ENCODE peak calls at places on chromosomes 16 and 17, in five cellular contexts. R is ovary, H is upper lobe of left lung, V is stomach, I is SK-N-SH. K is an unnamed sample.

GRCh38 chr17:6381052-6381451 is 53.9 kb downstream of the AIPL1 start:
- DNase-seq in R (no peak), H (no peak), V (no peak), I (no peak), K (no peak)

GRCh38 chr17:81340606-81341346 is 45.7 kb upstream of the SLC38A10 start:
- DNase-seq in R (peak; percentile 68), H (no peak), V (no peak), I (peak; percentile 74), K (no peak)

GRCh38 chr16:72999541-73000019 is 48.3 kb downstream of the ZFHX3 start:
- DNase-seq in R (no peak), H (no peak), V (no peak), I (no peak), K (no peak)

GRCh38 chr17:50055055-50055425 is 870 bp upstream of the ITGA3 start:
- DNase-seq in R (no peak), H (peak; percentile 88), V (peak; percentile 87), I (no peak), K (peak; percentile 87)

GRCh38 chr16:80294172-80294571 is 246.6 kb upstream of the DYNLRB2 start:
- DNase-seq in R (no peak), H (no peak), V (no peak), I (no peak), K (no peak)

GRCh38 chr17:1422907-1423306 is 22.9 kb upstream of the YWHAE start:
- DNase-seq in R (no peak), H (peak; percentile 64), V (no peak), I (no peak), K (no peak)

GRCh38 chr16:81319221-81319912 is 4.6 kb downstream of the GAN start:
- DNase-seq in R (no peak), H (no peak), V (no peak), I (no peak), K (no peak)

GRCh38 chr17:29178750-29179231 is 1.4 kb downstream of the MYO18A start:
- DNase-seq in R (no peak), H (peak; percentile 71), V (peak; percentile 68), I (no peak), K (peak; percentile 62)

GRCh38 chr16:78566397-78567073 is 467.1 kb downstream of the WWOX start:
- DNase-seq in R (no peak), H (no peak), V (no peak), I (no peak), K (no peak)

GRCh38 chr17:56979091-56979480 is 1.2 kb downstream of the SCPEP1 start:
- DNase-seq in R (no peak), H (no peak), V (no peak), I (no peak), K (no peak)

GRCh38 chr17:7133424-7133823 is 18.8 kb upstream of the ASGR2 start:
- DNase-seq in R (no peak), H (peak; percentile 53), V (no peak), I (peak; percentile 58), K (peak; percentile 32)

GRCh38 chr16:4465977-4466779 is 8.2 kb downstream of the NMRAL1 start:
- DNase-seq in R (no peak), H (peak; percentile 36), V (peak; percentile 41), I (no peak), K (peak; percentile 25)

GRCh38 chr16:53515259-53515658 is 12.2 kb upstream of the AKTIP start:
- DNase-seq in R (no peak), H (no peak), V (no peak), I (no peak), K (no peak)

DNA sequence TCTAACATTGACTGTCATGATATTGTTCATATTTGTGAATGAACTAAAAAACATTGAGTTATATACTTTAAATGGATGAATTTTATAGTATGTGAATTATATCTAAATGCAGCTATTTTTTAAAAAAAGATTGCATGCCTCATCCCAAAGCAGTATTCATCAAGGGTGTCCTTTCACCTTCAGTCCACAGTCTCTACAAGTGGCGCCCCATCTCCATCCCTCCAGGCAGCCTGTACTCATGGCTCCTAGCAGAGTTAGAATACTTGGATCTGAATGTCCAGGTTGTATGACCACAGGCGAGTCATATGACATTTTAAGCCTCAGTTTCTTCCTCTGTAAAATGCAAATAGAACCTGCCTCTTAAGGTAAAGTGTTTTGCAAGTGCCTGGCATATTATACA is 69.8 kb downstream of the TMEM100 start:
- DNase-seq in R (no peak), H (no peak), V (no peak), I (no peak), K (no peak)
- TF ChIP-seq EP300 in R (no peak), H (no peak), V (no peak), I (no peak), K (no peak)

GRCh38 chr17:68760141-68760475 is 158.9 kb upstream of the FAM20A start:
- DNase-seq in R (no peak), H (no peak), V (no peak), I (no peak), K (no peak)
- TF ChIP-seq CTCF in R (peak; percentile 6), H (no peak), V (no peak), I (no peak), K (no peak)

GRCh38 chr17:30821751-30822723 is 2.5 kb downstream of the CRLF3 start:
- DNase-seq in R (no peak), H (no peak), V (no peak), I (no peak), K (no peak)
- H3K4me3 ChIP-seq in R (no peak overlapping the region), H (peak overlapping the region; percentile 13), V (no peak overlapping the region), I (peak overlapping the region; percentile 23), K (peak overlapping the region; percentile 98)

DNA sequence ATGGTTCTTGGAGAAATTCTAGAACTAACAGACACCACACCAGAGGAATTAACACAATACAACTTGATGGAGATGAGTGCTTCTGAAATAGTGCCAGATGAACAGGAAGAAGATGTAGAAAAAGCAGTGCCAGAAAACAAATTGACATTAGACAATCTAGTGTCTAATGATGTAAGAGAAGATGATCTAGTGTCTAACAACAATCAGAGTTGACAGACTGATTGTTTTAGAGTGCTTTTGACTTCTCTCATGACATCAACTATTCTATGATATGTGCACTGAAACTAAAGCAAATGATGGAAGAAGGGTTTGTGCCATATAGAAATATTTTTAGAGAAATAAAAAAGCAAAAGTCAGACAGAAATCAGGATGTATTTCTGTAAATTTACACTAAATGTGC is 646.1 kb upstream of the KIF2B start:
- DNase-seq in R (no peak), H (no peak), V (no peak), I (no peak), K (no peak)
- TF ChIP-seq EP300 in R (no peak), H (no peak), V (no peak), I (no peak), K (no peak)

GRCh38 chr17:75205037-75205792 is at the start of gene NUP85:
- DNase-seq in R (peak; percentile 95), H (peak; percentile 93), V (peak; percentile 92), I (peak; percentile 100), K (peak; percentile 95)
- TF ChIP-seq CTCF in R (no peak), H (no peak), V (no peak), I (no peak), K (no peak)

GRCh38 chr17:82358467-82359350 is at the start of gene TEX19:
- DNase-seq in R (no peak), H (no peak), V (no peak), I (peak; percentile 72), K (no peak)
- H3K4me3 ChIP-seq in R (no peak within 1 kb of the TSS), H (no peak within 1 kb of the TSS), V (no peak within 1 kb of the TSS), I (no peak within 1 kb of the TSS), K (no peak within 1 kb of the TSS)

DNA sequence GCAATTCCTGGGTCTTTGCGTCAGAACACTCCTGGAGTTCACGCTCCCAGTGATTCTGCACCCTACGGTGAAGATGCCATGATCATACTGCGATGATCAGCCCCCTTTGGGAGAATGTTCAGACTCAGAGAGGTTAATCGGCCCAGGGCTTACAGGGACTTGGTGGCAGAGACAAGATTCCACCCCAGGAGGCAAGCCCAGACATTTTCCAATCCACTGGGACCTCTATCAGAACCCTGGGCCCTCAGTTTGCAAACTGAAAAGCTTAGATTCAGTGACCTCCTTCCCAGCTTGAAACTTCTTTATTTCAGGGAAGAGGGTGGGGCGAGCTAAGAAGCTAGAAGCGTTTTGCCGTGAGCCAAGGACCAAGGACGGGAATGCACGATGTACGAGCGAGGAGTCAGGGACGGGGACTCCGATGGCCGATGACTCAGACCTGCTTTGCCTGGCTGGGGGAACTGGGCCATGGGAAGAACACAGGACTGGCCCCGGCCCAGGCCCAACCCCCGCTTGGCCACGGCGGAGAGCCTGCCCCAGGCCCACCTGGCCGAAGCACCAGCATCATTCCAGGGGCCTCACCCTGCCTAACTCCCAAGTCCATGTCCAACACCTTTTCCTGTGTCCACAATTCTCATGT is 34.7 kb downstream of the SOCS3 start:
- DNase-seq in R (no peak), H (peak; percentile 47), V (no peak), I (no peak), K (peak; percentile 49)
- TF ChIP-seq EP300 in R (no peak), H (no peak), V (no peak), I (no peak), K (no peak)

GRCh38 chr17:2609091-2609490 is 15.6 kb downstream of the PAFAH1B1 start:
- DNase-seq in R (no peak), H (no peak), V (no peak), I (no peak), K (no peak)
- TF ChIP-seq CTCF in R (no peak), H (no peak), V (no peak), I (no peak), K (no peak)

GRCh38 chr16:67163903-67164558 is 514 bp upstream of the HSF4 start:
- DNase-seq in R (peak; percentile 73), H (no peak), V (no peak), I (peak; percentile 77), K (no peak)
- H3K4me3 ChIP-seq in R (peak overlapping the region; percentile 33), H (peak overlapping the region; percentile 42), V (peak overlapping the region; percentile 40), I (no peak overlapping the region), K (no peak overlapping the region)

DNA sequence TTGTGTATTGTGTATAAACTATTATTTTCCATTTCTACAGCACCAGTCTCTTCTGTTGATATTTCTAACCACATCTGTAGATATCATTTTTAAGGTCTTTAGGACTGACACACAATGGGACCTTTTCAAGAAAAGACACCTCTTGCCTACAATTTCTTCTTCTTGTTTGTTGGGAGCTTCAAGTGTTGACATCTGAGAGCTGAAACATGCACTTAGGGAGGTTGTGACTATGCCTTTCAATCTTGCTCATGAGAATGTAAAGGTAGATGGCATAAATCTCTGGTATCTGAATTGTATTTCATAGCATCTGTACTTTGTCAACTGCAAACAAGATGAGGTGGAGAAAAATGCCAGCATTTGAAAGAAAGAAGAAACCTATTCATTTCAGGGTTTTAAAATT is 253.0 kb upstream of the CDH8 start:
- DNase-seq in R (no peak), H (no peak), V (no peak), I (no peak), K (no peak)
- TF ChIP-seq EP300 in R (no peak), H (no peak), V (no peak), I (no peak), K (no peak)